ENCODE peak calls at places on chromosomes 11 and 22, in six cellular contexts. O is PC-9; C is SW 1271; T is stimulated activated naive CD4-positive, alpha-beta T cell; Y is EH; H is HCT116. S is an unnamed sample.

GRCh38 chr11:326842-327580 is 6.4 kb upstream of the IFITM3 start:
- DNase-seq in O (no peak), H (no peak), Y (peak; percentile 49), T (peak; percentile 61), C (no peak), S (no peak)

GRCh38 chr11:121800704-121801516 is 315.1 kb downstream of the BLID start:
- DNase-seq in O (no peak), Y (no peak), T (no peak), H (no peak), C (no peak), S (no peak)

GRCh38 chr11:1343391-1344055 is 34.1 kb upstream of the TOLLIP start:
- DNase-seq in C (no peak), Y (no peak), O (no peak), H (no peak), T (no peak), S (no peak)

GRCh38 chr11:100923555-100923954 is 206.1 kb downstream of the PGR start:
- DNase-seq in T (no peak), Y (peak; percentile 75), C (no peak), O (no peak), H (no peak), S (no peak)

GRCh38 chr22:20020533-20021195 is at the start of gene TANGO2:
- DNase-seq in T (peak; percentile 95), Y (peak; percentile 90), C (peak; percentile 76), H (peak; percentile 68), O (peak; percentile 92), S (peak; percentile 97)

GRCh38 chr11:128318856-128319474 is 268.4 kb downstream of the ETS1 start:
- DNase-seq in O (no peak), Y (peak; percentile 23), C (no peak), T (peak; percentile 58), H (no peak), S (no peak)

GRCh38 chr11:75371930-75372876 is 20.7 kb upstream of the ARRB1 start:
- DNase-seq in Y (peak; percentile 17), C (peak; percentile 14), H (no peak), O (peak; percentile 32), T (no peak), S (peak; percentile 34)

GRCh38 chr11:60263434-60263833 is 17.0 kb upstream of the MS4A4A start:
- DNase-seq in O (no peak), H (no peak), Y (no peak), C (no peak), T (no peak), S (no peak)

GRCh38 chr11:68890490-68891231 is 13.0 kb downstream of the MRPL21 start:
- DNase-seq in H (no peak), Y (peak; percentile 99), C (no peak), O (no peak), T (no peak), S (no peak)

GRCh38 chr11:103543456-103543855 is 434.2 kb downstream of the DYNC2H1 start:
- DNase-seq in O (no peak), C (no peak), T (no peak), H (no peak), Y (no peak), S (no peak)

GRCh38 chr11:83303358-83303757 is 17.2 kb upstream of the CCDC90B start:
- DNase-seq in T (no peak), H (no peak), Y (no peak), O (no peak), C (no peak), S (no peak)

GRCh38 chr11:94151903-94152677 is 23.4 kb downstream of the PANX1 start:
- DNase-seq in C (peak; percentile 96), Y (peak; percentile 92), O (peak; percentile 55), H (peak; percentile 73), T (no peak), S (peak; percentile 50)

GRCh38 chr11:26867286-26867685 is 126.6 kb upstream of the FIBIN start:
- DNase-seq in C (no peak), T (no peak), O (no peak), Y (no peak), H (no peak), S (no peak)

GRCh38 chr11:73323464-73323863 is 15.4 kb downstream of the ARHGEF17 start:
- DNase-seq in C (no peak), O (no peak), H (no peak), Y (peak; percentile 95), T (no peak), S (no peak)

GRCh38 chr22:21984793-21985192 is 2.2 kb upstream of the TOP3B start:
- DNase-seq in Y (peak; percentile 28), T (no peak), O (no peak), H (peak; percentile 19), C (no peak), S (no peak)

GRCh38 chr11:75450236-75450635 is 17.2 kb upstream of the KLHL35 start:
- DNase-seq in C (no peak), Y (no peak), O (peak; percentile 44), H (no peak), T (no peak), S (no peak)

GRCh38 chr22:46763051-46763705 is 728 bp downstream of the TBC1D22A start:
- DNase-seq in O (no peak), T (peak; percentile 37), H (no peak), C (peak; percentile 4), Y (peak; percentile 51), S (no peak)

GRCh38 chr11:111665779-111666178 is 63.5 kb downstream of the SIK2 start:
- DNase-seq in H (no peak), T (no peak), C (peak; percentile 23), O (no peak), Y (peak; percentile 73), S (no peak)

GRCh38 chr11:110710520-110711381 is 1.5 kb downstream of the ARHGAP20 start:
- DNase-seq in C (no peak), Y (peak; percentile 24), O (no peak), H (no peak), T (no peak), S (no peak)

GRCh38 chr11:23063261-23063660 is 203.0 kb upstream of the CCDC179 start:
- DNase-seq in Y (no peak), T (no peak), O (no peak), H (no peak), C (no peak), S (no peak)

GRCh38 chr11:21933095-21933494 is 259.8 kb upstream of the ANO5 start:
- DNase-seq in C (no peak), Y (no peak), T (no peak), H (no peak), O (no peak), S (no peak)

GRCh38 chr22:30015846-30016245 is 64.4 kb upstream of the HORMAD2 start:
- DNase-seq in Y (peak; percentile 95), T (no peak), H (no peak), O (no peak), C (no peak), S (no peak)

GRCh38 chr11:120009938-120010337 is 128.0 kb downstream of the TRIM29 start:
- DNase-seq in Y (no peak), O (no peak), H (no peak), T (no peak), C (no peak), S (no peak)

GRCh38 chr22:37241351-37242142 is 2.5 kb downstream of the RAC2 start:
- DNase-seq in O (no peak), H (no peak), T (peak; percentile 27), C (no peak), Y (no peak), S (no peak)

GRCh38 chr11:66866420-66867010 is 9.7 kb downstream of the LRFN4 start:
- DNase-seq in Y (no peak), T (no peak), O (no peak), C (no peak), H (no peak), S (no peak)